ENCODE peak calls at places on chromosomes 16 and 17, in nine cellular contexts. S is AG08395; W is GOT3; P is hypothalamus; X is activated CD8-positive, alpha-beta memory T cell treated with anti-CD3 and anti-CD28 coated beads, Interleukin-2, amount 50 U/mL, for 48 hours; Z is RPMI8226; A is amygdala; C is HT-29; D is aorta. N is an unnamed sample.

GRCh38 chr16:83959621-83960434 is 6.8 kb downstream of the OSGIN1 start:
- DNase-seq in D (no peak), A (no peak), S (no peak), C (no peak), X (no peak), Z (no peak), W (no peak), P (no peak), N (no peak)

GRCh38 chr16:80743273-80743672 is 61.1 kb downstream of the CDYL2 start:
- DNase-seq in C (no peak), D (no peak), Z (no peak), A (no peak), X (no peak), P (no peak), W (no peak), S (no peak), N (no peak)

GRCh38 chr17:69874220-69874670 is 200.8 kb upstream of the KCNJ16 start:
- DNase-seq in Z (no peak), S (peak), A (no peak), P (no peak), D (no peak), X (no peak), W (no peak), C (no peak), N (no peak)

GRCh38 chr16:84726079-84726669 is 26.4 kb downstream of the USP10 start:
- DNase-seq in D (peak), A (peak), Z (peak), P (peak), S (peak), C (peak), X (peak), W (no peak), N (peak)

GRCh38 chr16:85258166-85258565 is 145.9 kb upstream of the CIBAR2 start:
- DNase-seq in P (no peak), W (no peak), D (no peak), C (no peak), Z (no peak), X (no peak), S (no peak), A (no peak), N (no peak)

GRCh38 chr16:81106826-81107503 is 10.8 kb upstream of the GCSH start:
- DNase-seq in P (no peak), D (peak), S (no peak), X (no peak), Z (no peak), A (no peak), W (no peak), C (no peak), N (no peak)

GRCh38 chr17:64984181-64984580 is 64.9 kb upstream of the LRRC37A3 start:
- DNase-seq in Z (no peak), C (no peak), W (no peak), S (no peak), X (peak), A (no peak), P (no peak), D (no peak), N (no peak)

GRCh38 chr17:56786989-56787482 is 46.7 kb downstream of the C17orf67 start:
- DNase-seq in X (peak), S (peak), W (no peak), Z (peak), D (no peak), A (no peak), C (peak), P (no peak), N (no peak)

GRCh38 chr17:81419333-81419885 is 24.2 kb downstream of the BAHCC1 start:
- DNase-seq in A (peak), D (peak), C (peak), W (no peak), Z (no peak), P (peak), X (no peak), S (peak), N (peak)

GRCh38 chr16:24853830-24854229 is 8.1 kb downstream of the SLC5A11 start:
- DNase-seq in Z (no peak), D (no peak), S (peak), X (no peak), P (peak), C (peak), W (no peak), A (peak), N (peak)

GRCh38 chr16:86555763-86556130 is 712 bp upstream of the MTHFSD start:
- DNase-seq in Z (no peak), W (no peak), X (no peak), A (no peak), P (no peak), C (no peak), S (no peak), D (no peak), N (no peak)

GRCh38 chr16:4314532-4315184 is 1.2 kb upstream of the GLIS2 start:
- DNase-seq in W (no peak), D (no peak), C (peak), P (no peak), S (peak), X (peak), A (no peak), Z (peak), N (no peak)

GRCh38 chr16:50209548-50210265 is 56.6 kb downstream of the TENT4B start:
- DNase-seq in C (no peak), Z (peak), D (no peak), A (no peak), S (no peak), P (no peak), W (no peak), X (no peak), N (no peak)

GRCh38 chr17:31308372-31308905 is 5.4 kb downstream of the EVI2B start:
- DNase-seq in C (no peak), X (no peak), P (no peak), D (no peak), S (no peak), Z (no peak), A (no peak), W (no peak), N (no peak)

GRCh38 chr17:17729620-17730249 is 48.5 kb downstream of the RAI1 start:
- DNase-seq in D (no peak), S (no peak), Z (peak), A (peak), P (no peak), X (peak), C (peak), W (no peak), N (peak)

GRCh38 chr17:17107891-17108680 is 65.8 kb downstream of the MPRIP start:
- DNase-seq in C (peak), X (no peak), A (no peak), P (no peak), S (peak), D (no peak), W (no peak), Z (no peak), N (peak)

GRCh38 chr17:33637534-33637933 is 344.4 kb upstream of the ASIC2 start:
- DNase-seq in A (no peak), X (no peak), P (no peak), C (peak), Z (no peak), W (no peak), S (no peak), D (no peak), N (no peak)

GRCh38 chr16:14050297-14051027 is 20.7 kb upstream of the MRTFB start:
- DNase-seq in W (no peak), D (no peak), P (no peak), Z (no peak), S (no peak), A (no peak), X (no peak), C (peak), N (no peak)

GRCh38 chr16:52470601-52471000 is 76.3 kb downstream of the TOX3 start:
- DNase-seq in S (no peak), P (no peak), X (no peak), C (no peak), W (no peak), Z (no peak), D (no peak), A (no peak), N (no peak)

GRCh38 chr16:17397499-17397891 is 73.3 kb downstream of the XYLT1 start:
- DNase-seq in P (no peak), W (no peak), X (no peak), C (peak), D (no peak), Z (peak), S (peak), A (no peak), N (no peak)

GRCh38 chr17:42194133-42194899 is at the start of gene GHDC:
- DNase-seq in P (peak), D (peak), C (peak), W (peak), Z (peak), S (peak), A (peak), X (peak), N (peak)

N was measured in posterior cingulate gyrus.